ENCODE peak calls at places on chromosomes 5 and 9, in seven cellular contexts. J is ovary; Q is stimulated activated CD4-positive, alpha-beta T cell treated with anti-CD3 and anti-CD28 coated beads, Interleukin-1b, Interleukin-23, amount 100 ng/mL, for 4 hours; D is T1000; R is AG04450; P is hippocampal formation; V is NCI-H1417. F is an unnamed sample.

GRCh38 chr9:115209601-115210306 is 91.8 kb upstream of the TNC start:
- DNase-seq in V (no peak), D (no peak), P (no peak), J (no peak), R (no peak), Q (no peak), F (no peak)

GRCh38 chr5:16521561-16522090 is 56.0 kb upstream of the ZNF622 start:
- DNase-seq in Q (no peak), V (no peak), D (no peak), R (no peak), P (no peak), J (no peak), F (no peak)

GRCh38 chr5:51990661-51991180 is 607.5 kb downstream of the ISL1 start:
- DNase-seq in V (no peak), R (no peak), P (no peak), J (no peak), Q (no peak), D (no peak), F (no peak)

GRCh38 chr9:81242866-81243265 is 446.5 kb downstream of the TLE1 start:
- DNase-seq in V (no peak), R (no peak), D (no peak), J (no peak), Q (no peak), P (no peak), F (no peak)

GRCh38 chr5:16974981-16975380 is 38.9 kb upstream of the MYO10 start:
- DNase-seq in Q (no peak), D (no peak), V (no peak), R (no peak), J (no peak), P (no peak), F (no peak)

GRCh38 chr5:128241071-128241695 is 157.6 kb downstream of the SLC12A2 start:
- DNase-seq in P (no peak), D (no peak), R (no peak), Q (no peak), J (no peak), V (no peak), F (no peak)

GRCh38 chr5:71829206-71829605 is 110.1 kb downstream of the CARTPT start:
- DNase-seq in V (no peak), R (no peak), P (no peak), Q (no peak), J (no peak), D (no peak), F (no peak)

GRCh38 chr9:32728181-32728580 is 55.2 kb upstream of the TMEM215 start:
- DNase-seq in J (no peak), P (no peak), Q (no peak), R (no peak), V (no peak), D (no peak), F (no peak)

GRCh38 chr9:93250185-93250584 is 66.2 kb downstream of the WNK2 start:
- DNase-seq in D (no peak), J (no peak), P (no peak), R (no peak), Q (no peak), V (no peak), F (no peak)

GRCh38 chr5:148815578-148815977 is 10.8 kb upstream of the ADRB2 start:
- DNase-seq in R (no peak), P (no peak), V (no peak), J (no peak), D (no peak), Q (no peak), F (no peak)

GRCh38 chr5:152405145-152405544 is at the start of gene NMUR2:
- DNase-seq in R (no peak), J (no peak), Q (no peak), P (no peak), D (no peak), V (peak; percentile 54), F (no peak)

F was measured in retinal pigment epithelial cell.